ENCODE peak calls at places on chromosomes 2 and 18, in seven cellular contexts. M, Z, A, S, O, I and P are unnamed samples.

GRCh38 chr2:24920813-24921441 is 890 bp upstream of the ADCY3 start:
- DNase-seq in M (peak; percentile 33), Z (peak; percentile 22), A (no peak), S (peak; percentile 54), O (no peak), I (no peak), P (peak; percentile 25)

GRCh38 chr2:24015562-24016375 is 5.9 kb downstream of the MFSD2B start:
- DNase-seq in M (peak; percentile 95), Z (peak; percentile 58), A (peak; percentile 78), S (no peak), O (no peak), I (no peak), P (no peak)

GRCh38 chr2:38740851-38741541 is 10.2 kb downstream of the SRSF7 start:
- DNase-seq in M (peak; percentile 61), Z (peak; percentile 60), A (peak; percentile 47), S (peak; percentile 67), O (peak; percentile 82), I (no peak), P (no peak)

GRCh38 chr2:238926761-238927611 is 79.1 kb downstream of the TWIST2 start:
- DNase-seq in M (no peak), Z (no peak), A (no peak), S (peak; percentile 50), O (no peak), I (peak; percentile 55), P (no peak)

GRCh38 chr2:159035790-159036411 is 67.5 kb downstream of the TANC1 start:
- DNase-seq in M (peak; percentile 64), Z (peak; percentile 39), A (no peak), S (no peak), O (no peak), I (no peak), P (no peak)

GRCh38 chr18:36066731-36067117 is 635 bp downstream of the RPRD1A start:
- DNase-seq in M (no peak), Z (no peak), A (peak; percentile 35), S (no peak), O (no peak), I (no peak), P (no peak)

GRCh38 chr2:132582360-132582759 is 87.6 kb downstream of the LYPD1 start:
- DNase-seq in M (no peak), Z (no peak), A (no peak), S (peak; percentile 18), O (no peak), I (no peak), P (no peak)

GRCh38 chr2:68423966-68424650 is 43.0 kb downstream of the FBXO48 start:
- DNase-seq in M (no peak), Z (no peak), A (no peak), S (no peak), O (no peak), I (no peak), P (peak; percentile 81)

GRCh38 chr2:208970070-208970469 is 453.8 kb upstream of the MAP2 start:
- DNase-seq in M (no peak), Z (no peak), A (no peak), S (no peak), O (no peak), I (no peak), P (no peak)

GRCh38 chr2:96505231-96505889 is at the start of gene NEURL3:
- DNase-seq in M (peak; percentile 72), Z (peak; percentile 60), A (peak; percentile 40), S (no peak), O (no peak), I (no peak), P (no peak)

GRCh38 chr2:177828546-177828945 is 244.0 kb downstream of the PDE11A start:
- DNase-seq in M (no peak), Z (no peak), A (no peak), S (no peak), O (no peak), I (no peak), P (no peak)

GRCh38 chr2:8627692-8628085 is 54.2 kb upstream of the ID2 start:
- DNase-seq in M (peak; percentile 67), Z (peak; percentile 76), A (no peak), S (peak; percentile 66), O (no peak), I (peak; percentile 90), P (no peak)

GRCh38 chr2:240172071-240172895 is 31.8 kb upstream of the OTOS start:
- DNase-seq in M (no peak), Z (no peak), A (no peak), S (peak; percentile 35), O (no peak), I (peak; percentile 56), P (no peak)

GRCh38 chr2:214960677-214961076 is 151.2 kb upstream of the BARD1 start:
- DNase-seq in M (no peak), Z (no peak), A (no peak), S (no peak), O (peak; percentile 30), I (no peak), P (no peak)

GRCh38 chr2:714005-714741 is 37.0 kb upstream of the TMEM18 start:
- DNase-seq in M (peak; percentile 74), Z (peak; percentile 34), A (peak; percentile 52), S (no peak), O (peak; percentile 11), I (peak; percentile 92), P (peak; percentile 44)

GRCh38 chr2:206918258-206918657 is 21.1 kb upstream of the CPO start:
- DNase-seq in M (no peak), Z (no peak), A (no peak), S (no peak), O (no peak), I (no peak), P (no peak)

GRCh38 chr2:118860506-118860905 is 13.1 kb upstream of the EN1 start:
- DNase-seq in M (no peak), Z (no peak), A (no peak), S (no peak), O (no peak), I (no peak), P (no peak)